ENCODE peak calls at places on chromosomes 7 and 10, in five cellular contexts. W, Y, E, U and H are unnamed samples.

GRCh38 chr10:99958287-99958686 is 51.5 kb downstream of the DNMBP start:
- DNase-seq in Y (peak; percentile 67), U (peak; percentile 63), W (no peak), E (no peak), H (no peak)

GRCh38 chr7:112449353-112449752 is 907 bp upstream of the IFRD1 start:
- DNase-seq in U (no peak), Y (peak; percentile 47), W (no peak), E (no peak), H (no peak)

GRCh38 chr7:157589680-157590079 is 252.9 kb downstream of the DNAJB6 start:
- DNase-seq in W (no peak), E (no peak), U (no peak), Y (no peak), H (no peak)

GRCh38 chr7:103150192-103150591 is 1.3 kb upstream of the NAPEPLD start:
- DNase-seq in E (no peak), W (no peak), U (no peak), Y (no peak), H (no peak)

GRCh38 chr7:34392972-34393371 is 265.0 kb upstream of the NPSR1 start:
- DNase-seq in W (no peak), E (no peak), U (no peak), Y (no peak), H (no peak)

GRCh38 chr7:72805526-72806494 is 22.2 kb downstream of the TYW1B start:
- DNase-seq in W (no peak), U (peak; percentile 60), E (no peak), Y (peak; percentile 82), H (no peak)

GRCh38 chr10:67790534-67791408 is 47.2 kb downstream of the DNAJC12 start:
- DNase-seq in E (no peak), U (peak; percentile 10), W (no peak), Y (peak; percentile 29), H (no peak)

GRCh38 chr7:30705008-30705407 is 22.8 kb upstream of the CRHR2 start:
- DNase-seq in E (no peak), W (no peak), U (no peak), Y (no peak), H (no peak)

GRCh38 chr7:51316666-51317581 is at the start of gene COBL:
- DNase-seq in W (no peak), E (peak; percentile 35), U (no peak), Y (no peak), H (peak; percentile 77)

GRCh38 chr7:127751062-127751722 is 99.2 kb downstream of the SND1 start:
- DNase-seq in W (no peak), Y (peak; percentile 89), E (peak; percentile 47), U (peak; percentile 34), H (no peak)

GRCh38 chr7:39270018-39270417 is 292.3 kb downstream of the POU6F2 start:
- DNase-seq in Y (no peak), W (no peak), U (no peak), E (no peak), H (no peak)

GRCh38 chr7:83211685-83212084 is 49.0 kb upstream of the PCLO start:
- DNase-seq in E (no peak), U (no peak), W (peak; percentile 7), Y (no peak), H (no peak)

GRCh38 chr10:75426880-75427279 is 4.5 kb upstream of the LRMDA start:
- DNase-seq in U (no peak), Y (no peak), W (no peak), E (no peak), H (no peak)

GRCh38 chr10:91198781-91199180 is 21.7 kb upstream of the PCGF5 start:
- DNase-seq in Y (peak; percentile 85), E (no peak), U (peak; percentile 92), W (no peak), H (no peak)

GRCh38 chr10:22570234-22570633 is 144.1 kb downstream of the PIP4K2A start:
- DNase-seq in Y (no peak), E (no peak), U (no peak), W (no peak), H (no peak)

GRCh38 chr7:134069187-134069586 is 58.0 kb upstream of the LRGUK start:
- DNase-seq in Y (no peak), U (no peak), W (no peak), E (no peak), H (no peak)

GRCh38 chr10:58143944-58144343 is 123.8 kb downstream of the IPMK start:
- DNase-seq in W (no peak), E (no peak), Y (no peak), U (no peak), H (no peak)

GRCh38 chr10:49160814-49161213 is 27.0 kb upstream of the FAM170B start:
- DNase-seq in E (no peak), U (no peak), W (no peak), Y (no peak), H (no peak)

GRCh38 chr10:96973809-96974208 is 141.7 kb downstream of the LCOR start:
- DNase-seq in W (no peak), U (no peak), E (no peak), Y (no peak), H (no peak)

GRCh38 chr10:18557960-18558359 is 93.4 kb downstream of the NSUN6 start:
- DNase-seq in W (no peak), Y (no peak), U (no peak), E (no peak), H (no peak)

GRCh38 chr10:74480778-74481177 is 329.8 kb downstream of the ADK start:
- DNase-seq in W (no peak), E (no peak), Y (no peak), U (no peak), H (no peak)

GRCh38 chr7:44678468-44679179 is 70.0 kb upstream of the ZMIZ2 start:
- DNase-seq in U (peak; percentile 77), Y (peak; percentile 86), W (no peak), E (no peak), H (no peak)

GRCh38 chr10:92699518-92700272 is 9.9 kb downstream of the HHEX start:
- DNase-seq in E (peak; percentile 6), Y (peak; percentile 42), W (no peak), U (peak; percentile 68), H (peak; percentile 71)

GRCh38 chr10:122060250-122060649 is 71.3 kb downstream of the TACC2 start:
- DNase-seq in U (peak; percentile 65), W (no peak), E (no peak), Y (peak; percentile 49), H (no peak)

GRCh38 chr10:70694410-70695179 is 22.3 kb downstream of the ADAMTS14 start:
- DNase-seq in E (no peak), W (no peak), U (no peak), Y (peak; percentile 55), H (no peak)

GRCh38 chr7:46155367-46155766 is 234.3 kb upstream of the IGFBP3 start:
- DNase-seq in Y (no peak), W (no peak), E (no peak), U (no peak), H (no peak)
- H4K91ac ChIP-seq in Y (no peak overlapping the region), W (no peak overlapping the region), E (no peak overlapping the region), U (no peak overlapping the region), H (no peak overlapping the region)

GRCh38 chr7:151844828-151845200 is 32.1 kb downstream of the PRKAG2 start:
- DNase-seq in E (no peak), U (no peak), W (no peak), Y (no peak), H (no peak)
- H4K91ac ChIP-seq in E (no peak overlapping the region), U (no peak overlapping the region), W (no peak overlapping the region), Y (no peak overlapping the region), H (no peak overlapping the region)

DNA sequence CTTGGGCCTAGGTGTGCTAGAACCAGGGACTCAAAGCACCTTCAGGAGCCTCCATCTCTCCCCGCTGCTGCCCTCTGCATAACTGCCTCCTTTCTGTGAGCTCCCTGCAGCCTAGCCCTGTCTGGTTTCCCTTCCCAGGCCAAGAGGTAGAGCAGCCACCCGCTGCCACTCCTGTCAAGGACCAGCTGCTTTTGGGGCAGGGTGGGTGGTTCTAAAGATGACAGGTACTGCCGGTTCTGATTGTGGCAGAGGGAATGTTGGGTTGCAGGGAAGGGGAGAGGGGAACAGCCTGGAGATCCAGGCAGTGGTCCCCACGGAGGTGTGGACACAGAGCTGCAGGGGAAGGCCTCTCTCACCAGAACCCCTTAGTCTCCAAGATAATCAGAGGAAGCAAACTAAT is 3.7 kb upstream of the FLNC start:
- DNase-seq in E (no peak), Y (no peak), W (no peak), U (no peak), H (no peak)
- H4K91ac ChIP-seq in E (no peak overlapping the region), Y (peak overlapping the region; percentile 38), W (no peak overlapping the region), U (no peak overlapping the region), H (no peak overlapping the region)

GRCh38 chr10:77157248-77158019 is 480.2 kb downstream of the KCNMA1 start:
- DNase-seq in W (no peak), U (no peak), E (no peak), Y (no peak), H (no peak)
- H4K91ac ChIP-seq in W (no peak overlapping the region), U (peak overlapping the region; percentile 23), E (no peak overlapping the region), Y (peak overlapping the region; percentile 48), H (no peak overlapping the region)

GRCh38 chr10:25080880-25081581 is 64.6 kb downstream of the THNSL1 start:
- DNase-seq in E (peak; percentile 80), U (peak; percentile 79), W (peak; percentile 76), Y (peak; percentile 83), H (peak; percentile 81)
- H4K91ac ChIP-seq in E (no peak overlapping the region), U (no peak overlapping the region), W (no peak overlapping the region), Y (no peak overlapping the region), H (no peak overlapping the region)

GRCh38 chr7:114151777-114152176 is 233.0 kb upstream of the PPP1R3A start:
- DNase-seq in E (no peak), W (no peak), Y (no peak), U (no peak), H (no peak)
- H4K91ac ChIP-seq in E (no peak overlapping the region), W (no peak overlapping the region), Y (no peak overlapping the region), U (no peak overlapping the region), H (no peak overlapping the region)